ENCODE peak calls at places on chromosomes 13 and 19, in four cellular contexts. W is mesenchymal stem cell, A is HFFc6, B is cardiac muscle cell. Y is an unnamed sample.

GRCh38 chr19:32497386-32497785 is 83.6 kb upstream of the PDCD5 start:
- DNase-seq in W (no peak), A (no peak), B (no peak), Y (no peak)

GRCh38 chr13:76992548-76993001 is 694 bp downstream of the CLN5 start:
- DNase-seq in W (peak; percentile 75), A (peak; percentile 34), B (peak; percentile 24), Y (peak; percentile 27)

GRCh38 chr19:46025825-46026224 is 3.0 kb upstream of the PGLYRP1 start:
- DNase-seq in W (no peak), A (no peak), B (no peak), Y (no peak)

GRCh38 chr19:5691205-5691929 is 1.3 kb downstream of the RPL36 start:
- DNase-seq in W (peak; percentile 47), A (no peak), B (no peak), Y (peak; percentile 73)

GRCh38 chr13:21573920-21574712 is 29.9 kb downstream of the MICU2 start:
- DNase-seq in W (no peak), A (no peak), B (no peak), Y (no peak)

GRCh38 chr19:9709305-9709704 is 34.4 kb upstream of the ZNF562 start:
- DNase-seq in W (no peak), A (no peak), B (no peak), Y (no peak)

GRCh38 chr13:94704347-94705080 is 7.8 kb downstream of the SOX21 start:
- DNase-seq in W (no peak), A (no peak), B (no peak), Y (no peak)

GRCh38 chr13:42377640-42378382 is 105.9 kb downstream of the AKAP11 start:
- DNase-seq in W (peak; percentile 83), A (no peak), B (no peak), Y (peak; percentile 27)

GRCh38 chr19:29890392-29890791 is 51.6 kb upstream of the URI1 start:
- DNase-seq in W (no peak), A (no peak), B (no peak), Y (no peak)

GRCh38 chr19:47112166-47112663 is 1.4 kb downstream of the ZC3H4 start:
- DNase-seq in W (peak; percentile 88), A (peak; percentile 74), B (peak; percentile 85), Y (peak; percentile 88)

GRCh38 chr13:62512194-62513141 is 1096.8 kb upstream of the PCDH20 start:
- DNase-seq in W (peak; percentile 18), A (no peak), B (peak; percentile 61), Y (peak; percentile 33)

GRCh38 chr19:38920529-38921419 is 8.8 kb upstream of the CCER2 start:
- DNase-seq in W (no peak), A (no peak), B (no peak), Y (no peak)

GRCh38 chr13:113969973-113970611 is 3.8 kb downstream of the C13orf46 start:
- DNase-seq in W (no peak), A (no peak), B (no peak), Y (no peak)

GRCh38 chr19:46634045-46634655 is 1.9 kb downstream of the GNG8 start:
- DNase-seq in W (peak; percentile 87), A (peak; percentile 68), B (peak; percentile 88), Y (peak; percentile 87)

GRCh38 chr19:46674416-46675178 is 13.6 kb upstream of the DACT3 start:
- DNase-seq in W (no peak), A (no peak), B (peak; percentile 71), Y (peak; percentile 25)

GRCh38 chr13:113187263-113187669 is 21.2 kb downstream of the PCID2 start:
- DNase-seq in W (peak; percentile 99), A (peak; percentile 100), B (no peak), Y (peak; percentile 99)

GRCh38 chr13:111855016-111855590 is 211.8 kb upstream of the SOX1 start:
- DNase-seq in W (no peak), A (no peak), B (no peak), Y (no peak)

GRCh38 chr19:45643927-45644771 is 5.0 kb upstream of the EML2 start:
- DNase-seq in W (no peak), A (no peak), B (no peak), Y (no peak)

GRCh38 chr19:38683393-38684077 is 36.1 kb downstream of the ACTN4 start:
- DNase-seq in W (peak; percentile 92), A (peak; percentile 88), B (peak; percentile 56), Y (peak; percentile 88)

GRCh38 chr19:10113964-10114650 is 2.6 kb downstream of the P2RY11 start:
- DNase-seq in W (no peak), A (no peak), B (no peak), Y (no peak)

GRCh38 chr19:797528-798414 is 519 bp downstream of the PTBP1 start:
- DNase-seq in W (peak; percentile 86), A (peak; percentile 76), B (peak; percentile 90), Y (peak; percentile 91)

Y was measured in fibroblast of pulmonary artery.